ENCODE peak calls at places on chromosomes 4 and X, in five cellular contexts. One of them, this sample, is unnamed.

GRCh38 chr4:176782191-176782590 is 10.5 kb downstream of the VEGFC start:
- DNase-seq in activated B cell treated with CpG ODN at 0.5 μM for 24 hours: no peak
- DNase-seq in thoracic aorta: no peak
- DNase-seq in neural crest cell: no peak
- DNase-seq in fibroblast of villous mesenchyme: no peak
- DNase-seq in this sample: no peak

GRCh38 chr4:170979736-170980135 is 833.5 kb upstream of the GALNTL6 start:
- DNase-seq in activated B cell treated with CpG ODN at 0.5 μM for 24 hours: no peak
- DNase-seq in thoracic aorta: peak
- DNase-seq in neural crest cell: no peak
- DNase-seq in fibroblast of villous mesenchyme: no peak
- DNase-seq in this sample: no peak

GRCh38 chr4:158020734-158021346 is 152.0 kb downstream of the GASK1B start:
- DNase-seq in activated B cell treated with CpG ODN at 0.5 μM for 24 hours: no peak
- DNase-seq in thoracic aorta: no peak
- DNase-seq in neural crest cell: no peak
- DNase-seq in fibroblast of villous mesenchyme: peak
- DNase-seq in this sample: no peak

GRCh38 chr4:11585506-11585905 is 156.8 kb upstream of the HS3ST1 start:
- DNase-seq in activated B cell treated with CpG ODN at 0.5 μM for 24 hours: no peak
- DNase-seq in thoracic aorta: no peak
- DNase-seq in neural crest cell: no peak
- DNase-seq in fibroblast of villous mesenchyme: no peak
- DNase-seq in this sample: no peak

GRCh38 chr4:134691915-134692314 is 490.3 kb upstream of the PABPC4L start:
- DNase-seq in activated B cell treated with CpG ODN at 0.5 μM for 24 hours: no peak
- DNase-seq in thoracic aorta: no peak
- DNase-seq in neural crest cell: no peak
- DNase-seq in fibroblast of villous mesenchyme: peak
- DNase-seq in this sample: no peak

GRCh38 chrX:62928906-62929305 is 422.2 kb downstream of the SPIN4 start:
- DNase-seq in activated B cell treated with CpG ODN at 0.5 μM for 24 hours: no peak
- DNase-seq in thoracic aorta: no peak
- DNase-seq in neural crest cell: no peak
- DNase-seq in fibroblast of villous mesenchyme: no peak
- DNase-seq in this sample: no peak

GRCh38 chr4:12137556-12137955 is 708.9 kb upstream of the HS3ST1 start:
- DNase-seq in activated B cell treated with CpG ODN at 0.5 μM for 24 hours: no peak
- DNase-seq in thoracic aorta: no peak
- DNase-seq in neural crest cell: no peak
- DNase-seq in fibroblast of villous mesenchyme: no peak
- DNase-seq in this sample: no peak

GRCh38 chr4:126850286-126850685 is 782.5 kb upstream of the INTU start:
- DNase-seq in activated B cell treated with CpG ODN at 0.5 μM for 24 hours: no peak
- DNase-seq in thoracic aorta: no peak
- DNase-seq in neural crest cell: no peak
- DNase-seq in fibroblast of villous mesenchyme: peak
- DNase-seq in this sample: no peak

GRCh38 chr4:37322122-37322521 is 77.6 kb downstream of the NWD2 start:
- DNase-seq in activated B cell treated with CpG ODN at 0.5 μM for 24 hours: no peak
- DNase-seq in thoracic aorta: no peak
- DNase-seq in neural crest cell: no peak
- DNase-seq in fibroblast of villous mesenchyme: no peak
- DNase-seq in this sample: no peak

GRCh38 chr4:45939056-45939455 is 184.8 kb downstream of the GABRG1 start:
- DNase-seq in activated B cell treated with CpG ODN at 0.5 μM for 24 hours: no peak
- DNase-seq in thoracic aorta: no peak
- DNase-seq in neural crest cell: no peak
- DNase-seq in fibroblast of villous mesenchyme: no peak
- DNase-seq in this sample: no peak

GRCh38 chr4:147768113-147768512 is 36.2 kb downstream of the ARHGAP10 start:
- DNase-seq in activated B cell treated with CpG ODN at 0.5 μM for 24 hours: no peak
- DNase-seq in thoracic aorta: no peak
- DNase-seq in neural crest cell: no peak
- DNase-seq in fibroblast of villous mesenchyme: peak
- DNase-seq in this sample: no peak

GRCh38 chr4:154004450-154004849 is 215.6 kb upstream of the SFRP2 start:
- DNase-seq in activated B cell treated with CpG ODN at 0.5 μM for 24 hours: no peak
- DNase-seq in thoracic aorta: no peak
- DNase-seq in neural crest cell: no peak
- DNase-seq in fibroblast of villous mesenchyme: no peak
- DNase-seq in this sample: no peak

GRCh38 chrX:44903107-44903506 is 30.1 kb downstream of the KDM6A start:
- DNase-seq in activated B cell treated with CpG ODN at 0.5 μM for 24 hours: no peak
- DNase-seq in thoracic aorta: no peak
- DNase-seq in neural crest cell: no peak
- DNase-seq in fibroblast of villous mesenchyme: peak
- DNase-seq in this sample: no peak

GRCh38 chr4:4842476-4843441 is 16.7 kb upstream of the MSX1 start:
- DNase-seq in activated B cell treated with CpG ODN at 0.5 μM for 24 hours: no peak
- DNase-seq in thoracic aorta: no peak
- DNase-seq in neural crest cell: no peak
- DNase-seq in fibroblast of villous mesenchyme: no peak
- DNase-seq in this sample: no peak

GRCh38 chr4:27276322-27277073 is 415.9 kb downstream of the STIM2 start:
- DNase-seq in activated B cell treated with CpG ODN at 0.5 μM for 24 hours: no peak
- DNase-seq in thoracic aorta: no peak
- DNase-seq in neural crest cell: no peak
- DNase-seq in fibroblast of villous mesenchyme: no peak
- DNase-seq in this sample: no peak

GRCh38 chrX:69556094-69557011 is 52.2 kb downstream of the NALF2 start:
- DNase-seq in activated B cell treated with CpG ODN at 0.5 μM for 24 hours: no peak
- DNase-seq in thoracic aorta: no peak
- DNase-seq in neural crest cell: no peak
- DNase-seq in fibroblast of villous mesenchyme: peak
- DNase-seq in this sample: no peak

GRCh38 chr4:98639523-98639922 is 18.9 kb downstream of the TSPAN5 start:
- DNase-seq in activated B cell treated with CpG ODN at 0.5 μM for 24 hours: no peak
- DNase-seq in thoracic aorta: no peak
- DNase-seq in neural crest cell: no peak
- DNase-seq in fibroblast of villous mesenchyme: peak
- DNase-seq in this sample: no peak

GRCh38 chr4:127103723-127104122 is 529.0 kb upstream of the INTU start:
- DNase-seq in activated B cell treated with CpG ODN at 0.5 μM for 24 hours: no peak
- DNase-seq in thoracic aorta: no peak
- DNase-seq in neural crest cell: no peak
- DNase-seq in fibroblast of villous mesenchyme: no peak
- DNase-seq in this sample: no peak

GRCh38 chr4:98374643-98375042 is 113.5 kb downstream of the RAP1GDS1 start:
- DNase-seq in activated B cell treated with CpG ODN at 0.5 μM for 24 hours: no peak
- DNase-seq in thoracic aorta: no peak
- DNase-seq in neural crest cell: no peak
- DNase-seq in fibroblast of villous mesenchyme: peak
- DNase-seq in this sample: no peak

GRCh38 chr4:152784490-152785195 is 4.9 kb downstream of the ARFIP1 start:
- DNase-seq in activated B cell treated with CpG ODN at 0.5 μM for 24 hours: no peak
- DNase-seq in thoracic aorta: no peak
- DNase-seq in neural crest cell: no peak
- DNase-seq in fibroblast of villous mesenchyme: peak
- DNase-seq in this sample: no peak

GRCh38 chr4:170030121-170030520 is 3.9 kb upstream of the MFAP3L start:
- DNase-seq in activated B cell treated with CpG ODN at 0.5 μM for 24 hours: no peak
- DNase-seq in thoracic aorta: no peak
- DNase-seq in neural crest cell: no peak
- DNase-seq in fibroblast of villous mesenchyme: no peak
- DNase-seq in this sample: no peak

GRCh38 chrX:132732236-132732635 is 226.2 kb downstream of the HS6ST2 start:
- DNase-seq in activated B cell treated with CpG ODN at 0.5 μM for 24 hours: no peak
- DNase-seq in thoracic aorta: no peak
- DNase-seq in neural crest cell: no peak
- DNase-seq in fibroblast of villous mesenchyme: no peak
- DNase-seq in this sample: no peak

GRCh38 chr4:150139297-150139696 is 61.1 kb downstream of the DCLK2 start:
- DNase-seq in activated B cell treated with CpG ODN at 0.5 μM for 24 hours: no peak
- DNase-seq in thoracic aorta: no peak
- DNase-seq in neural crest cell: no peak
- DNase-seq in fibroblast of villous mesenchyme: no peak
- DNase-seq in this sample: no peak

GRCh38 chr4:6560416-6561172 is 14.4 kb upstream of the MAN2B2 start:
- DNase-seq in activated B cell treated with CpG ODN at 0.5 μM for 24 hours: no peak
- DNase-seq in thoracic aorta: no peak
- DNase-seq in neural crest cell: no peak
- DNase-seq in fibroblast of villous mesenchyme: no peak
- DNase-seq in this sample: no peak

GRCh38 chr4:78622253-78622979 is 70.8 kb downstream of the ANXA3 start:
- DNase-seq in activated B cell treated with CpG ODN at 0.5 μM for 24 hours: no peak
- DNase-seq in thoracic aorta: no peak
- DNase-seq in neural crest cell: no peak
- DNase-seq in fibroblast of villous mesenchyme: peak
- DNase-seq in this sample: no peak

GRCh38 chr4:148044889-148045352 is 313.0 kb downstream of the ARHGAP10 start:
- DNase-seq in activated B cell treated with CpG ODN at 0.5 μM for 24 hours: no peak
- DNase-seq in thoracic aorta: no peak
- DNase-seq in neural crest cell: no peak
- DNase-seq in fibroblast of villous mesenchyme: no peak
- DNase-seq in this sample: no peak

GRCh38 chr4:80197601-80198444 is 520 bp downstream of the PRDM8 start:
- DNase-seq in activated B cell treated with CpG ODN at 0.5 μM for 24 hours: no peak
- DNase-seq in thoracic aorta: no peak
- DNase-seq in neural crest cell: no peak
- DNase-seq in fibroblast of villous mesenchyme: no peak
- DNase-seq in this sample: no peak

GRCh38 chr4:7303561-7303960 is 111.2 kb downstream of the SORCS2 start:
- DNase-seq in activated B cell treated with CpG ODN at 0.5 μM for 24 hours: no peak
- DNase-seq in thoracic aorta: no peak
- DNase-seq in neural crest cell: no peak
- DNase-seq in fibroblast of villous mesenchyme: no peak
- DNase-seq in this sample: no peak

GRCh38 chrX:99348256-99348655 is 1061.8 kb downstream of the PCDH19 start:
- DNase-seq in activated B cell treated with CpG ODN at 0.5 μM for 24 hours: no peak
- DNase-seq in thoracic aorta: no peak
- DNase-seq in neural crest cell: no peak
- DNase-seq in fibroblast of villous mesenchyme: no peak
- DNase-seq in this sample: no peak

GRCh38 chr4:146621-147020 is 22.3 kb downstream of the ZNF718 start:
- DNase-seq in activated B cell treated with CpG ODN at 0.5 μM for 24 hours: no peak
- DNase-seq in thoracic aorta: no peak
- DNase-seq in neural crest cell: no peak
- DNase-seq in fibroblast of villous mesenchyme: no peak
- DNase-seq in this sample: no peak

DNA sequence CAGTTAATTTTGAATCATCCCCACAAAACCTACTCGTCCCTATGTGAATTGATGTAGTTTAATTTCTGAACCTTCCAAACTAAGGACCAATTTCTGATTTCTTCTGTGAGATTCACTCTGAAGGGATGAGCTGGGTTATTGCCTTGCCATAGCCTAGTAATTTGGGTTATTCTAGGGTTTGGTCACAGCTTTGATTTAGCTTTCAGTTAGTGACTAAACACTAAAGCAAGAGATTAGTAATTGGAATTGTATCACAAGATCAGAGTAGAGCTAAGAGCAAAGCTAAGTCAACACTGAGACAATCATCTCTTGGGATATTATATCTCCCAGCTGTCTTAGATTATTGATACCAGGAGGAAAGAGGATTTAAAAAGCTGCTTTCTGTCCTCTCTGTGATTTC is 588.0 kb downstream of the CCSER1 start:
- DNase-seq in activated B cell treated with CpG ODN at 0.5 μM for 24 hours: no peak
- DNase-seq in thoracic aorta: no peak
- DNase-seq in neural crest cell: no peak
- DNase-seq in fibroblast of villous mesenchyme: no peak
- DNase-seq in this sample: no peak
- TF ChIP-seq CTCF in activated B cell treated with CpG ODN at 0.5 μM for 24 hours: no peak
- TF ChIP-seq CTCF in thoracic aorta: no peak
- TF ChIP-seq CTCF in neural crest cell: no peak
- TF ChIP-seq CTCF in fibroblast of villous mesenchyme: no peak
- TF ChIP-seq CTCF in this sample: no peak

DNA sequence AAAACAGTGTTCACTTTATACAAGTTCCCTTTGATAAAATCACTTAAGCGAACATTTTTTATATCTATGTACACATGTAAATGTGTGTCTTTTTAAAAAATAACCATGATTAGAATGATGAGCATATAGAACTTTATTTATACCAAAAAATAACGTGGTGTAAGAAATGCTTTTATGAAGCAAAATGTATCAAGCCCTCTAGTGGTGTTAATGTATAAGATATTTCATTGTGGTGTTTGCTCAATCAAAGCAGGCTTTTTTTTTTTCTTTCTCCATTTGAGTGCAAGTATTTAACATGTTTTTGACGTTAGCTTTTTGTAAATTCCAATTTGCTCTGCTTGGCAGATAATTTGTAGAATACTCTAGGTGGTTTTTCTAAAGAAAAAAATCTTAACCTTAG is 2092.4 kb upstream of the TENM3 start:
- DNase-seq in activated B cell treated with CpG ODN at 0.5 μM for 24 hours: no peak
- DNase-seq in thoracic aorta: no peak
- DNase-seq in neural crest cell: no peak
- DNase-seq in fibroblast of villous mesenchyme: no peak
- DNase-seq in this sample: no peak
- TF ChIP-seq CTCF in activated B cell treated with CpG ODN at 0.5 μM for 24 hours: no peak
- TF ChIP-seq CTCF in thoracic aorta: no peak
- TF ChIP-seq CTCF in neural crest cell: peak
- TF ChIP-seq CTCF in fibroblast of villous mesenchyme: no peak
- TF ChIP-seq CTCF in this sample: no peak

GRCh38 chr4:85127653-85128052 is 161.2 kb upstream of the WDFY3 start:
- DNase-seq in activated B cell treated with CpG ODN at 0.5 μM for 24 hours: no peak
- DNase-seq in thoracic aorta: no peak
- DNase-seq in neural crest cell: peak
- DNase-seq in fibroblast of villous mesenchyme: peak
- DNase-seq in this sample: no peak
- TF ChIP-seq CTCF in activated B cell treated with CpG ODN at 0.5 μM for 24 hours: no peak
- TF ChIP-seq CTCF in thoracic aorta: no peak
- TF ChIP-seq CTCF in neural crest cell: peak
- TF ChIP-seq CTCF in fibroblast of villous mesenchyme: peak
- TF ChIP-seq CTCF in this sample: no peak

DNA sequence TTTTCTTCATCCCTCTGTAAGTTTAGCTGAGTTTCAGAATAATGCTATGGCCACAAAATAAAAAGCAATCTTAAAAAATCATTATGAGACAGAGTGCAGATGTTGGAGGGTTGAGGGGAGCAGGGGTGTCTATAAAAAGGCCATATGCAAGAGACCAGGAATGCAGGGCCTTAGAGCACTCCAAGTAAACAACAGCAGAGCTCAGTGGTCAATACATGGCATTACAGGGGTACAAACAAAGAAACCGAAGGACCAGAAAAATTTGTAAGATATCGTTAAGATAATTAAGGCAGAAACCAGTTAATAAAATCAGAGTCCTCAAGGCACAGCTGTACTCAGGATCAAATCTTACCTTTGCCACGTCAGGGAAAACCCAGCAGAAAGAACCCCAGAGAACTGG is 28.4 kb upstream of the NDST3 start:
- DNase-seq in activated B cell treated with CpG ODN at 0.5 μM for 24 hours: no peak
- DNase-seq in thoracic aorta: no peak
- DNase-seq in neural crest cell: no peak
- DNase-seq in fibroblast of villous mesenchyme: no peak
- DNase-seq in this sample: no peak
- TF ChIP-seq CTCF in activated B cell treated with CpG ODN at 0.5 μM for 24 hours: no peak
- TF ChIP-seq CTCF in thoracic aorta: no peak
- TF ChIP-seq CTCF in neural crest cell: no peak
- TF ChIP-seq CTCF in fibroblast of villous mesenchyme: no peak
- TF ChIP-seq CTCF in this sample: no peak

DNA sequence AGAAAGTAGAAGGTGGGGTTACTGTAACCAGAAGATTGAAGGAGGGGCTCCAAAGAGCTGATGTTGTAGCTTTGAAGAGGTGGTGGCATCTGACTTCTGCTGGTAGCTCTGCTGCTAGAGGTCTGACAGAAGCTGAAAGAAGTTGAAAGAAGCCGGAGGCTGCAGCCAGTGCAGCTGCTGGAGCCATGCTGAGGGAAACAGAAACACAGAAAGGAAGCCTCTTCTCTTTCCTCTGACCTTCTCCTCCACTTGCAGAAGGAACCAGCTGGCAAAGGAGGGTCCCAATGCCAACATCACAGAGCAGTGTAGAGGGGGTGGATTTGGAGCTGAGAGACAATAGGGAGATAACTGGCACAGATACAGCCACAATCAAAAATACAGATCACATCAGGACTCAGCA is 89.3 kb upstream of the HHIP start:
- DNase-seq in activated B cell treated with CpG ODN at 0.5 μM for 24 hours: no peak
- DNase-seq in thoracic aorta: no peak
- DNase-seq in neural crest cell: no peak
- DNase-seq in fibroblast of villous mesenchyme: no peak
- DNase-seq in this sample: no peak
- TF ChIP-seq CTCF in activated B cell treated with CpG ODN at 0.5 μM for 24 hours: no peak
- TF ChIP-seq CTCF in thoracic aorta: no peak
- TF ChIP-seq CTCF in neural crest cell: no peak
- TF ChIP-seq CTCF in fibroblast of villous mesenchyme: no peak
- TF ChIP-seq CTCF in this sample: no peak

This sample was measured in omental fat pad.